ENCODE peak calls at places on chromosomes 2 and 18, in seven cellular contexts. F, U, J, S, E, T and O are unnamed samples.

GRCh38 chr2:217964658-217965161 is 38.1 kb downstream of the TNS1 start:
- DNase-seq in U (no peak), T (no peak), S (no peak), E (no peak), J (no peak), F (no peak), O (peak; percentile 24)

GRCh38 chr2:74497777-74498499 is 1.5 kb downstream of the LBX2 start:
- DNase-seq in J (peak; percentile 11), T (no peak), F (no peak), E (no peak), U (no peak), S (no peak), O (no peak)

GRCh38 chr2:104286806-104287205 is 567.1 kb upstream of the POU3F3 start:
- DNase-seq in F (peak; percentile 1), U (no peak), S (no peak), J (no peak), E (no peak), T (peak; percentile 13), O (no peak)

GRCh38 chr2:28390857-28391563 is 1.6 kb upstream of the FOSL2 start:
- DNase-seq in J (peak; percentile 74), U (peak; percentile 56), S (peak; percentile 59), E (peak; percentile 24), T (peak; percentile 23), F (peak; percentile 91), O (no peak)

GRCh38 chr2:184683923-184684322 is 85.6 kb downstream of the ZNF804A start:
- DNase-seq in E (no peak), S (no peak), F (no peak), U (no peak), T (no peak), J (no peak), O (no peak)

GRCh38 chr2:218880749-218881594 is at the start of gene WNT10A:
- DNase-seq in F (no peak), T (no peak), E (no peak), J (no peak), S (no peak), U (no peak), O (no peak)

GRCh38 chr18:49041677-49042570 is 91.2 kb upstream of the SMAD7 start:
- DNase-seq in J (peak; percentile 66), E (no peak), F (no peak), U (no peak), S (peak; percentile 33), T (no peak), O (peak; percentile 65)

GRCh38 chr2:134676960-134677359 is 41.8 kb downstream of the TMEM163 start:
- DNase-seq in F (no peak), T (no peak), E (no peak), J (peak; percentile 5), S (no peak), U (no peak), O (peak; percentile 31)

GRCh38 chr2:73111300-73112025 is 1.3 kb downstream of the RAB11FIP5 start:
- DNase-seq in E (peak; percentile 13), U (no peak), F (peak; percentile 63), T (peak; percentile 28), J (peak; percentile 77), S (no peak), O (no peak)

GRCh38 chr18:28559511-28559910 is 382.6 kb upstream of the CDH2 start:
- DNase-seq in T (no peak), S (no peak), E (no peak), F (no peak), U (no peak), J (no peak), O (no peak)

GRCh38 chr18:25349926-25350560 is 1.9 kb downstream of the ZNF521 start:
- DNase-seq in T (no peak), E (no peak), F (no peak), U (peak; percentile 23), J (peak; percentile 17), S (peak; percentile 42), O (no peak)

GRCh38 chr2:85903849-85904248 is 15.1 kb upstream of the ST3GAL5 start:
- DNase-seq in J (no peak), F (no peak), T (no peak), E (no peak), S (no peak), U (no peak), O (no peak)

GRCh38 chr2:200617089-200618050 is 31.6 kb downstream of the AOX1 start:
- DNase-seq in T (no peak), J (peak; percentile 48), E (no peak), S (no peak), F (no peak), U (no peak), O (no peak)

GRCh38 chr2:205650450-205650849 is 31.9 kb upstream of the NRP2 start:
- DNase-seq in J (peak; percentile 87), U (no peak), S (no peak), E (no peak), T (no peak), F (no peak), O (no peak)

GRCh38 chr2:135844285-135844985 is 7.5 kb upstream of the LCT start:
- DNase-seq in J (no peak), E (no peak), U (no peak), T (no peak), F (no peak), S (no peak), O (no peak)

GRCh38 chr2:169511818-169512217 is 2.3 kb downstream of the KLHL41 start:
- DNase-seq in J (no peak), U (no peak), E (no peak), T (peak; percentile 32), S (no peak), F (no peak), O (no peak)

GRCh38 chr2:176561706-176562105 is 292.5 kb downstream of the MTX2 start:
- DNase-seq in U (no peak), J (no peak), T (no peak), E (no peak), S (no peak), F (no peak), O (no peak)

GRCh38 chr2:145751634-145752033 is 1231.7 kb upstream of the ZEB2 start:
- DNase-seq in S (peak; percentile 66), J (no peak), T (no peak), E (no peak), F (no peak), U (no peak), O (no peak)

GRCh38 chr2:98518106-98518505 is 73.4 kb downstream of the INPP4A start:
- DNase-seq in E (no peak), U (no peak), J (peak; percentile 66), F (no peak), S (no peak), T (no peak), O (peak; percentile 74)

GRCh38 chr2:69753659-69754350 is 11.9 kb downstream of the ANXA4 start:
- DNase-seq in S (no peak), T (no peak), F (no peak), J (no peak), U (no peak), E (no peak), O (no peak)

GRCh38 chr2:33108483-33109443 is 162.0 kb downstream of the LTBP1 start:
- DNase-seq in S (no peak), E (no peak), F (no peak), U (no peak), T (no peak), J (peak; percentile 17), O (no peak)

GRCh38 chr18:14086459-14087231 is 45.6 kb downstream of the ZNF519 start:
- DNase-seq in U (peak; percentile 32), J (peak; percentile 69), E (peak; percentile 35), F (no peak), T (peak; percentile 39), S (no peak), O (no peak)

GRCh38 chr2:190507135-190507534 is 27.4 kb downstream of the NEMP2 start:
- DNase-seq in F (no peak), U (no peak), E (no peak), S (no peak), J (peak; percentile 82), T (no peak), O (no peak)